ENCODE peak calls at places on chromosomes 12 and 14, in four cellular contexts. R is K562, G is HL-60, I is GM12878. Z is an unnamed sample.

GRCh38 chr14:104690266-104690711 is 871 bp downstream of the INF2 start:
- DNase-seq in R (no peak), G (no peak), I (no peak), Z (no peak)

GRCh38 chr12:76006028-76006916 is 25.3 kb downstream of the PHLDA1 start:
- DNase-seq in R (no peak), G (no peak), I (no peak), Z (no peak)

GRCh38 chr12:89752331-89752730 is 43.7 kb upstream of the ATP2B1 start:
- DNase-seq in R (no peak), G (peak; percentile 11), I (no peak), Z (peak; percentile 21)

GRCh38 chr12:68319988-68320623 is 12.1 kb downstream of the MDM1 start:
- DNase-seq in R (peak; percentile 40), G (no peak), I (no peak), Z (no peak)

GRCh38 chr12:110104188-110104969 is 19.8 kb upstream of the IFT81 start:
- DNase-seq in R (no peak), G (no peak), I (no peak), Z (no peak)

GRCh38 chr14:36467332-36467731 is 52.7 kb downstream of the NKX2-1 start:
- DNase-seq in R (no peak), G (no peak), I (no peak), Z (no peak)

GRCh38 chr14:100081997-100082625 is 16.9 kb downstream of the EVL start:
- DNase-seq in R (no peak), G (no peak), I (no peak), Z (no peak)

GRCh38 chr14:93002851-93003298 is 79.9 kb downstream of the CHGA start:
- DNase-seq in R (no peak), G (no peak), I (no peak), Z (no peak)

GRCh38 chr14:99779751-99780150 is 13.5 kb upstream of the EML1 start:
- DNase-seq in R (no peak), G (no peak), I (no peak), Z (no peak)

GRCh38 chr14:88838015-88838414 is 13.6 kb downstream of the TTC8 start:
- DNase-seq in R (no peak), G (no peak), I (no peak), Z (no peak)

GRCh38 chr14:51262868-51263267 is 22.8 kb downstream of the TMX1 start:
- DNase-seq in R (no peak), G (no peak), I (no peak), Z (no peak)

GRCh38 chr12:9626821-9627220 is 19.1 kb upstream of the KLRB1 start:
- DNase-seq in R (no peak), G (no peak), I (no peak), Z (no peak)

GRCh38 chr12:84950971-84951546 is 38.5 kb upstream of the SLC6A15 start:
- DNase-seq in R (no peak), G (no peak), I (no peak), Z (no peak)

GRCh38 chr12:108884116-108885012 is 4.5 kb downstream of the DAO start:
- DNase-seq in R (peak; percentile 69), G (peak; percentile 69), I (no peak), Z (peak; percentile 55)

DNA sequence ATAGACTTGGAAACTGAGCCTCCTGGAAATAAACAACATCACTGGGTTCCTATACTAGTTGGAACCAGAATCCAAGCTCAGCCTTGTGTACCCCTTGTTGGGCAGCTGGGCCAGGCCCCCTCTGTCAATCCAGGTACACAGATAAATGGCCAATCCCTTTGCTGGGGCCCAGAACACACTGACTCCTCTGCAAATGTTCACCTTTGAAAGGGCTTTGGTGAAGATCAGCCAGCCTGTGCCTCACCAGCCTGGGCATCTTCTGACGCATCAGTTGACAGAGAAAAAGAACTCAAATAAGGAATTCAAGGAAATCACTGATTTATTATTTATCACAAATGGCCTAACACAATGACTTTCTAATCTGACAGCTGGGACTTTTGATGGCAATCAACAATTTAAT is 1090.2 kb downstream of the BCL11B start:
- DNase-seq in R (no peak), G (no peak), I (no peak), Z (no peak)
- TF ChIP-seq SPI1 in R (no peak), G (no peak), I (no peak), Z (no peak)

GRCh38 chr12:93670104-93670503 is 7.1 kb upstream of the CRADD start:
- DNase-seq in R (no peak), G (no peak), I (no peak), Z (no peak)
- TF ChIP-seq POLR2AphosphoS5 in R (no peak), G (no peak), I (no peak), Z (no peak)

GRCh38 chr14:95362180-95362494 is 42.4 kb upstream of the CLMN start:
- DNase-seq in R (no peak), G (no peak), I (no peak), Z (no peak)
- TF ChIP-seq SPI1 in R (no peak), G (no peak), I (no peak), Z (no peak)

GRCh38 chr14:102258136-102258535 is 46.8 kb downstream of the MOK start:
- DNase-seq in R (no peak), G (no peak), I (no peak), Z (no peak)
- TF ChIP-seq POLR2AphosphoS5 in R (no peak), G (no peak), I (no peak), Z (no peak)